ENCODE peak calls at places on chromosomes 11 and 22, in nine cellular contexts. One of them, this sample, is unnamed.

GRCh38 chr11:112364962-112365481 is 104.4 kb upstream of the PLET1 start:
- DNase-seq in breast epithelium: no peak
- DNase-seq in endothelial cell of umbilical vein: peak; percentile 27
- DNase-seq in HepG2: peak; percentile 46
- DNase-seq in tibial nerve: no peak
- DNase-seq in transverse colon: peak; percentile 35
- DNase-seq in esophagus squamous epithelium: no peak
- DNase-seq in HCT116: no peak
- DNase-seq in H1: no peak
- DNase-seq in this sample: peak; percentile 52

GRCh38 chr11:78217650-78218541 is 29.2 kb downstream of the USP35 start:
- DNase-seq in breast epithelium: peak; percentile 41
- DNase-seq in endothelial cell of umbilical vein: no peak
- DNase-seq in HepG2: no peak
- DNase-seq in tibial nerve: no peak
- DNase-seq in transverse colon: no peak
- DNase-seq in esophagus squamous epithelium: no peak
- DNase-seq in HCT116: no peak
- DNase-seq in H1: no peak
- DNase-seq in this sample: no peak

GRCh38 chr11:25667871-25668270 is 664.1 kb upstream of the ANO3 start:
- DNase-seq in breast epithelium: no peak
- DNase-seq in endothelial cell of umbilical vein: no peak
- DNase-seq in HepG2: no peak
- DNase-seq in tibial nerve: no peak
- DNase-seq in transverse colon: no peak
- DNase-seq in esophagus squamous epithelium: no peak
- DNase-seq in HCT116: no peak
- DNase-seq in H1: no peak
- DNase-seq in this sample: no peak

GRCh38 chr11:66607126-66607834 is 9.2 kb upstream of the RBM14 start:
- DNase-seq in breast epithelium: peak; percentile 70
- DNase-seq in endothelial cell of umbilical vein: no peak
- DNase-seq in HepG2: peak; percentile 82
- DNase-seq in tibial nerve: peak; percentile 60
- DNase-seq in transverse colon: peak; percentile 84
- DNase-seq in esophagus squamous epithelium: no peak
- DNase-seq in HCT116: no peak
- DNase-seq in H1: no peak
- DNase-seq in this sample: peak; percentile 86

GRCh38 chr11:107467754-107468153 is 10.1 kb upstream of the CWF19L2 start:
- DNase-seq in breast epithelium: no peak
- DNase-seq in endothelial cell of umbilical vein: no peak
- DNase-seq in HepG2: no peak
- DNase-seq in tibial nerve: no peak
- DNase-seq in transverse colon: no peak
- DNase-seq in esophagus squamous epithelium: no peak
- DNase-seq in HCT116: no peak
- DNase-seq in H1: no peak
- DNase-seq in this sample: no peak

GRCh38 chr11:18071098-18071705 is 25.1 kb upstream of the TPH1 start:
- DNase-seq in breast epithelium: no peak
- DNase-seq in endothelial cell of umbilical vein: no peak
- DNase-seq in HepG2: no peak
- DNase-seq in tibial nerve: no peak
- DNase-seq in transverse colon: no peak
- DNase-seq in esophagus squamous epithelium: no peak
- DNase-seq in HCT116: no peak
- DNase-seq in H1: no peak
- DNase-seq in this sample: no peak

GRCh38 chr11:41003339-41003992 is 456.0 kb downstream of the LRRC4C start:
- DNase-seq in breast epithelium: no peak
- DNase-seq in endothelial cell of umbilical vein: no peak
- DNase-seq in HepG2: no peak
- DNase-seq in tibial nerve: no peak
- DNase-seq in transverse colon: no peak
- DNase-seq in esophagus squamous epithelium: no peak
- DNase-seq in HCT116: no peak
- DNase-seq in H1: no peak
- DNase-seq in this sample: no peak

GRCh38 chr11:105051559-105051958 is 6.4 kb upstream of the CARD16 start:
- DNase-seq in breast epithelium: no peak
- DNase-seq in endothelial cell of umbilical vein: no peak
- DNase-seq in HepG2: peak; percentile 84
- DNase-seq in tibial nerve: no peak
- DNase-seq in transverse colon: no peak
- DNase-seq in esophagus squamous epithelium: no peak
- DNase-seq in HCT116: no peak
- DNase-seq in H1: no peak
- DNase-seq in this sample: no peak

GRCh38 chr11:119418759-119419158 is 4.2 kb downstream of the THY1 start:
- DNase-seq in breast epithelium: no peak
- DNase-seq in endothelial cell of umbilical vein: no peak
- DNase-seq in HepG2: no peak
- DNase-seq in tibial nerve: no peak
- DNase-seq in transverse colon: no peak
- DNase-seq in esophagus squamous epithelium: no peak
- DNase-seq in HCT116: no peak
- DNase-seq in H1: no peak
- DNase-seq in this sample: no peak

GRCh38 chr11:44451706-44452105 is 113.8 kb upstream of the CD82 start:
- DNase-seq in breast epithelium: no peak
- DNase-seq in endothelial cell of umbilical vein: no peak
- DNase-seq in HepG2: no peak
- DNase-seq in tibial nerve: no peak
- DNase-seq in transverse colon: no peak
- DNase-seq in esophagus squamous epithelium: no peak
- DNase-seq in HCT116: no peak
- DNase-seq in H1: no peak
- DNase-seq in this sample: no peak

GRCh38 chr22:45977551-45978274 is 751 bp upstream of the WNT7B start:
- DNase-seq in breast epithelium: no peak
- DNase-seq in endothelial cell of umbilical vein: no peak
- DNase-seq in HepG2: no peak
- DNase-seq in tibial nerve: no peak
- DNase-seq in transverse colon: no peak
- DNase-seq in esophagus squamous epithelium: no peak
- DNase-seq in HCT116: no peak
- DNase-seq in H1: peak; percentile 72
- DNase-seq in this sample: no peak

GRCh38 chr11:30451167-30451566 is 128.3 kb downstream of the ARL14EP start:
- DNase-seq in breast epithelium: no peak
- DNase-seq in endothelial cell of umbilical vein: no peak
- DNase-seq in HepG2: no peak
- DNase-seq in tibial nerve: no peak
- DNase-seq in transverse colon: no peak
- DNase-seq in esophagus squamous epithelium: no peak
- DNase-seq in HCT116: no peak
- DNase-seq in H1: no peak
- DNase-seq in this sample: no peak

GRCh38 chr11:25566298-25567200 is 765.4 kb upstream of the ANO3 start:
- DNase-seq in breast epithelium: no peak
- DNase-seq in endothelial cell of umbilical vein: no peak
- DNase-seq in HepG2: no peak
- DNase-seq in tibial nerve: peak; percentile 46
- DNase-seq in transverse colon: no peak
- DNase-seq in esophagus squamous epithelium: no peak
- DNase-seq in HCT116: no peak
- DNase-seq in H1: no peak
- DNase-seq in this sample: peak; percentile 32

GRCh38 chr22:21688706-21689381 is 23.0 kb downstream of the PPIL2 start:
- DNase-seq in breast epithelium: no peak
- DNase-seq in endothelial cell of umbilical vein: no peak
- DNase-seq in HepG2: no peak
- DNase-seq in tibial nerve: no peak
- DNase-seq in transverse colon: no peak
- DNase-seq in esophagus squamous epithelium: no peak
- DNase-seq in HCT116: no peak
- DNase-seq in H1: no peak
- DNase-seq in this sample: no peak

GRCh38 chr11:44005076-44005800 is 42.5 kb upstream of the ACCSL start:
- DNase-seq in breast epithelium: no peak
- DNase-seq in endothelial cell of umbilical vein: no peak
- DNase-seq in HepG2: no peak
- DNase-seq in tibial nerve: no peak
- DNase-seq in transverse colon: no peak
- DNase-seq in esophagus squamous epithelium: no peak
- DNase-seq in HCT116: no peak
- DNase-seq in H1: peak; percentile 52
- DNase-seq in this sample: peak; percentile 48

GRCh38 chr22:50473855-50474671 is 772 bp downstream of the SBF1 start:
- DNase-seq in breast epithelium: no peak
- DNase-seq in endothelial cell of umbilical vein: peak; percentile 47
- DNase-seq in HepG2: no peak
- DNase-seq in tibial nerve: no peak
- DNase-seq in transverse colon: peak; percentile 44
- DNase-seq in esophagus squamous epithelium: no peak
- DNase-seq in HCT116: no peak
- DNase-seq in H1: no peak
- DNase-seq in this sample: no peak
- TF ChIP-seq POLR2A in breast epithelium: no peak
- TF ChIP-seq POLR2A in endothelial cell of umbilical vein: no peak
- TF ChIP-seq POLR2A in HepG2: no peak
- TF ChIP-seq POLR2A in tibial nerve: no peak
- TF ChIP-seq POLR2A in transverse colon: peak; percentile 22
- TF ChIP-seq POLR2A in esophagus squamous epithelium: no peak
- TF ChIP-seq POLR2A in HCT116: no peak
- TF ChIP-seq POLR2A in H1: no peak
- TF ChIP-seq POLR2A in this sample: no peak

DNA sequence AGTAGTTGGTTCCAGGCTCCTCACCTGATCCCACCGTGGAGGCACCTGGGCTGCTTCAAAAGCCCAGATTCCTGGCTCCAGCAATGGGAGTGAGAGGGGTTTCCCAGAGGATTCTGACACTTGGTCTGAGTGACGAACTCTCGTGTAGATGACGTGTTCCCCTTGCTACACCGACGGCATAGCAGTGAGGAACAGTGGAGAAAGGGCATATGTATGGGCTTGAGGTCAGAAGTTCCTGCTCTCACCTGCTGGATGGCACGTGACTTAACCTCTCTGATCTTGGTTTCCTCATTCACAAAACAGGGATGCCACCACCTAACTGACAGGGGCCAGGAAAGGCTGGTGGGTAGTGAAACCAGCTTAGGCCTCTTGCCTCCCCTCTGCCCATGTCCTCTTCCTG is 30.0 kb upstream of the ARFGAP3 start:
- DNase-seq in breast epithelium: no peak
- DNase-seq in endothelial cell of umbilical vein: no peak
- DNase-seq in HepG2: no peak
- DNase-seq in tibial nerve: no peak
- DNase-seq in transverse colon: no peak
- DNase-seq in esophagus squamous epithelium: no peak
- DNase-seq in HCT116: no peak
- DNase-seq in H1: no peak
- DNase-seq in this sample: no peak
- H3K27ac ChIP-seq in breast epithelium: no peak overlapping the region
- H3K27ac ChIP-seq in endothelial cell of umbilical vein: no peak overlapping the region
- H3K27ac ChIP-seq in HepG2: no peak overlapping the region
- H3K27ac ChIP-seq in tibial nerve: no peak overlapping the region
- H3K27ac ChIP-seq in transverse colon: peak overlapping the region; percentile 55
- H3K27ac ChIP-seq in esophagus squamous epithelium: no peak overlapping the region
- H3K27ac ChIP-seq in HCT116: no peak overlapping the region
- H3K27ac ChIP-seq in H1: no peak overlapping the region
- H3K27ac ChIP-seq in this sample: no peak overlapping the region

GRCh38 chr11:3942160-3942955 is 86.9 kb downstream of the STIM1 start:
- DNase-seq in breast epithelium: no peak
- DNase-seq in endothelial cell of umbilical vein: no peak
- DNase-seq in HepG2: peak; percentile 84
- DNase-seq in tibial nerve: no peak
- DNase-seq in transverse colon: no peak
- DNase-seq in esophagus squamous epithelium: no peak
- DNase-seq in HCT116: no peak
- DNase-seq in H1: no peak
- DNase-seq in this sample: no peak
- TF ChIP-seq CTCF in breast epithelium: no peak
- TF ChIP-seq CTCF in endothelial cell of umbilical vein: no peak
- TF ChIP-seq CTCF in HepG2: peak; percentile 83
- TF ChIP-seq CTCF in tibial nerve: no peak
- TF ChIP-seq CTCF in transverse colon: no peak
- TF ChIP-seq CTCF in esophagus squamous epithelium: no peak
- TF ChIP-seq CTCF in HCT116: no peak
- TF ChIP-seq CTCF in H1: no peak
- TF ChIP-seq CTCF in this sample: no peak

GRCh38 chr11:10933455-10934292 is 75.8 kb upstream of the ZBED5 start:
- DNase-seq in breast epithelium: peak; percentile 93
- DNase-seq in endothelial cell of umbilical vein: peak; percentile 94
- DNase-seq in HepG2: peak; percentile 62
- DNase-seq in tibial nerve: peak; percentile 82
- DNase-seq in transverse colon: peak; percentile 93
- DNase-seq in esophagus squamous epithelium: peak; percentile 60
- DNase-seq in HCT116: peak; percentile 85
- DNase-seq in H1: peak; percentile 96
- DNase-seq in this sample: peak; percentile 93

GRCh38 chr11:10930224-10930960 is 72.5 kb upstream of the ZBED5 start:
- DNase-seq in breast epithelium: no peak
- DNase-seq in endothelial cell of umbilical vein: peak; percentile 48
- DNase-seq in HepG2: no peak
- DNase-seq in tibial nerve: no peak
- DNase-seq in transverse colon: peak; percentile 27
- DNase-seq in esophagus squamous epithelium: no peak
- DNase-seq in HCT116: no peak
- DNase-seq in H1: no peak
- DNase-seq in this sample: no peak

GRCh38 chr11:10931761-10932700 is 74.2 kb upstream of the ZBED5 start:
- DNase-seq in breast epithelium: peak; percentile 57
- DNase-seq in endothelial cell of umbilical vein: no peak
- DNase-seq in HepG2: no peak
- DNase-seq in tibial nerve: no peak
- DNase-seq in transverse colon: peak; percentile 36
- DNase-seq in esophagus squamous epithelium: no peak
- DNase-seq in HCT116: no peak
- DNase-seq in H1: peak; percentile 71
- DNase-seq in this sample: peak; percentile 58

GRCh38 chr11:10932976-10933375 is 75.1 kb upstream of the ZBED5 start:
- DNase-seq in breast epithelium: no peak
- DNase-seq in endothelial cell of umbilical vein: no peak
- DNase-seq in HepG2: no peak
- DNase-seq in tibial nerve: no peak
- DNase-seq in transverse colon: no peak
- DNase-seq in esophagus squamous epithelium: no peak
- DNase-seq in HCT116: no peak
- DNase-seq in H1: no peak
- DNase-seq in this sample: no peak

DNA sequence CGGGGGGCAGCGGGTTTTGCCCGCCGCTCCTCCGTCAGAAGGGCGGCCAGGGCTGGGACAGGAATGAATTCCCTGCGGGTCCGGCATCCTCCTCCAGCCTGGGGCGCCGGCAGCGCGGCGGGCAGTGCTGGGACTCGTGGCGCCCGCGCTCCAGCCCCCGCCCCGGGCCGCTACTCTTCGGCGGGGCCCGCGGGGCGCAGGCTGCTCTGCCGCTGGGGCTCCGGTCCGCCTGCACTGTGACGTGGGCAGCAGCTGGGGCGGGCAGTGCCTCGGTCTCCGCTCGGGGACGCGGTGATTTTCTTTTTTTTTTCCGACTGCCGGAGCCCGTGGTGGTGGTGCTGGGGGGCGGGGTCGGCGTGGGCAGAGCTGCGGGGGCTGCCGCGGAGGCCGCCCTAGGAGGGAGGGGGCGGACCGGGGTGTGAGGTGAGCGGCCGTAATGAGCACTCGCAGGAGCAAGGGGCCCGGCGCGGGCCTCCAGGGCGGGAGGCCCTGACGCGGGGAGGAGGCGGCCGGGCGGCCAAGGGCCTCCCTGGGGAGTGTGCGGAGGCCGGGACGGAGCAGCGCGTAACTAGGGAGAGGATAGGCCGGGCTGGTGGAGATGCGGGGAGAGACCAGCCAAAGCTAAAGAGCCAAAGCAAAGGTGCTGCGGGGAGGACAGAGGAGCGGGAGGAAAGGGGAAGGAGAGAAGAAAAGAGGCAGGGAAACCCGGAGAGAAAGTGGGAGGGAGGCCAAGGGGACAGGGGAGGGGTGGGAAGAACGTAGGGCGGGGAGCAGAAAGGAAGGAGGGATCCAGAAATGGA is 73.3 kb upstream of the ZBED5 start:
- DNase-seq in breast epithelium: peak; percentile 57
- DNase-seq in endothelial cell of umbilical vein: peak; percentile 80
- DNase-seq in HepG2: no peak
- DNase-seq in tibial nerve: peak; percentile 29
- DNase-seq in transverse colon: peak; percentile 70
- DNase-seq in esophagus squamous epithelium: no peak
- DNase-seq in HCT116: no peak
- DNase-seq in H1: peak; percentile 79
- DNase-seq in this sample: peak; percentile 82
- TF ChIP-seq POLR2A in breast epithelium: no peak
- TF ChIP-seq POLR2A in endothelial cell of umbilical vein: no peak
- TF ChIP-seq POLR2A in HepG2: no peak
- TF ChIP-seq POLR2A in tibial nerve: no peak
- TF ChIP-seq POLR2A in transverse colon: peak; percentile 82
- TF ChIP-seq POLR2A in esophagus squamous epithelium: peak; percentile 57
- TF ChIP-seq POLR2A in HCT116: no peak
- TF ChIP-seq POLR2A in H1: no peak
- TF ChIP-seq POLR2A in this sample: peak; percentile 37

This sample was measured in ovary.